ENCODE peak calls at places on chromosomes 5 and 9, in five cellular contexts. N is RPMI8226; Q is HT1080; B is stimulated activated CD4-positive, alpha-beta T cell treated with anti-CD3 and anti-CD28 coated beads, Interleukin-12 subunit alpha, Interleukin-12 subunit beta, amount 100 ng/mL, for 4 hours; E is adrenal gland. J is an unnamed sample.

GRCh38 chr5:17132444-17133083 is 84.9 kb upstream of the BASP1 start:
- DNase-seq in B (no peak), N (peak; percentile 33), E (no peak), Q (peak; percentile 53), J (peak; percentile 14)

GRCh38 chr5:62138607-62139006 is 167.4 kb upstream of the KIF2A start:
- DNase-seq in E (no peak), N (no peak), B (no peak), Q (no peak), J (no peak)

GRCh38 chr5:101455851-101456250 is 552.8 kb upstream of the ST8SIA4 start:
- DNase-seq in N (no peak), E (no peak), B (no peak), Q (no peak), J (no peak)

GRCh38 chr5:95731571-95732554 is 727 bp downstream of the RHOBTB3 start:
- DNase-seq in B (peak; percentile 28), E (peak; percentile 61), Q (peak; percentile 56), N (peak; percentile 65), J (no peak)

GRCh38 chr5:130476325-130476724 is 572.1 kb downstream of the CHSY3 start:
- DNase-seq in N (no peak), Q (peak; percentile 14), B (no peak), E (no peak), J (no peak)

GRCh38 chr5:15116996-15117395 is 245.4 kb upstream of the ANKH start:
- DNase-seq in Q (no peak), B (no peak), N (no peak), E (no peak), J (no peak)

GRCh38 chr5:125526940-125527339 is 780.5 kb upstream of the ZNF608 start:
- DNase-seq in Q (no peak), N (no peak), B (no peak), E (no peak), J (no peak)

GRCh38 chr5:166505546-166505945 is 1785.9 kb upstream of the WWC1 start:
- DNase-seq in N (no peak), B (no peak), E (no peak), Q (no peak), J (no peak)

GRCh38 chr9:14497476-14497875 is 183.5 kb upstream of the NFIB start:
- DNase-seq in Q (no peak), N (no peak), B (no peak), E (no peak), J (no peak)

GRCh38 chr9:89603629-89604462 is 966 bp upstream of the GADD45G start:
- DNase-seq in N (peak; percentile 60), E (peak; percentile 88), Q (peak; percentile 7), B (peak; percentile 42), J (peak; percentile 68)

GRCh38 chr5:179355976-179356968 is 11.0 kb upstream of the ADAMTS2 start:
- DNase-seq in E (no peak), B (no peak), N (no peak), Q (no peak), J (no peak)

GRCh38 chr5:127870914-127871313 is 167.7 kb downstream of the CCDC192 start:
- DNase-seq in N (no peak), B (no peak), Q (no peak), E (peak; percentile 82), J (no peak)

GRCh38 chr9:87529666-87530065 is 32.0 kb downstream of the DAPK1 start:
- DNase-seq in B (no peak), E (no peak), Q (no peak), N (no peak), J (no peak)

GRCh38 chr9:15243086-15243485 is 63.9 kb downstream of the TTC39B start:
- DNase-seq in N (no peak), B (no peak), Q (no peak), E (no peak), J (no peak)

GRCh38 chr5:169433221-169433651 is 132.3 kb upstream of the SLIT3 start:
- DNase-seq in B (no peak), Q (no peak), N (no peak), E (no peak), J (no peak)

GRCh38 chr5:119331566-119332095 is 24.2 kb upstream of the TNFAIP8 start:
- DNase-seq in N (no peak), E (no peak), Q (no peak), B (no peak), J (no peak)

GRCh38 chr5:81525690-81526089 is 131.8 kb upstream of the ACOT12 start:
- DNase-seq in E (no peak), B (no peak), Q (peak; percentile 17), N (no peak), J (no peak)

GRCh38 chr5:102483736-102484135 is 15.1 kb downstream of the SLCO6A1 start:
- DNase-seq in Q (peak; percentile 9), E (no peak), N (no peak), B (no peak), J (peak; percentile 64)

GRCh38 chr5:93587919-93588585 is 5.0 kb downstream of the NR2F1 start:
- DNase-seq in B (no peak), E (no peak), Q (no peak), N (no peak), J (no peak)

GRCh38 chr9:38251461-38251860 is 141.0 kb upstream of the ALDH1B1 start:
- DNase-seq in Q (no peak), E (no peak), N (no peak), B (no peak), J (no peak)

GRCh38 chr5:23014251-23014650 is 161.1 kb upstream of the CDH12 start:
- DNase-seq in Q (no peak), N (no peak), E (no peak), B (no peak), J (no peak)

GRCh38 chr9:18473551-18474279 is at the start of gene ADAMTSL1:
- DNase-seq in E (peak; percentile 48), Q (no peak), B (no peak), N (no peak), J (no peak)

J was measured in MM.1S.